ENCODE peak calls at places on chromosome 22, in seven cellular contexts. S is GM12864, C is A549, H is neuronal stem cell, M is brain microvascular endothelial cell, X is HL-60, I is amniotic stem cell. Z is an unnamed sample.
A peak's percentile ranks its signal among the peaks of the same experiment; 100 is the strongest.

GRCh38 chr22:23382796-23383195 is 197.3 kb downstream of the IGLL1 start:
- DNase-seq in S (no peak), C (no peak), I (no peak), X (no peak), H (no peak), M (no peak), Z (no peak)

GRCh38 chr22:17342361-17342760 is 26.9 kb upstream of the CECR2 start:
- DNase-seq in M (no peak), H (no peak), S (no peak), I (no peak), X (no peak), C (no peak), Z (no peak)

GRCh38 chr22:42316988-42317387 is 46.5 kb upstream of the TCF20 start:
- DNase-seq in I (no peak), S (no peak), M (no peak), C (no peak), X (no peak), H (no peak), Z (no peak)

GRCh38 chr22:42919199-42919598 is 62.1 kb upstream of the ARFGAP3 start:
- DNase-seq in I (no peak), X (no peak), S (no peak), H (no peak), M (no peak), C (peak; percentile 22), Z (no peak)

GRCh38 chr22:24391836-24392217 is 35.6 kb upstream of the ADORA2A start:
- DNase-seq in C (no peak), H (no peak), I (no peak), M (peak; percentile 72), S (no peak), X (no peak), Z (no peak)

GRCh38 chr22:26314656-26315055 is 114.4 kb upstream of the ASPHD2 start:
- DNase-seq in M (no peak), S (no peak), H (no peak), C (no peak), I (no peak), X (no peak), Z (no peak)

GRCh38 chr22:39408807-39409206 is 9.2 kb downstream of the TAB1 start:
- DNase-seq in I (no peak), S (no peak), H (no peak), M (no peak), C (no peak), X (no peak), Z (no peak)

GRCh38 chr22:20305894-20306645 is 13.8 kb downstream of the DGCR6L start:
- DNase-seq in X (no peak), M (no peak), S (no peak), I (no peak), C (no peak), H (no peak), Z (no peak)

GRCh38 chr22:49774499-49775151 is 53.0 kb downstream of the BRD1 start:
- DNase-seq in X (no peak), M (no peak), I (no peak), C (no peak), H (no peak), S (no peak), Z (no peak)

GRCh38 chr22:17596226-17596625 is 32.3 kb downstream of the ATP6V1E1 start:
- DNase-seq in M (no peak), C (no peak), X (no peak), H (no peak), S (no peak), I (no peak), Z (no peak)

GRCh38 chr22:19596680-19597398 is 72.6 kb upstream of the CLDN5 start:
- DNase-seq in I (no peak), S (no peak), C (no peak), X (no peak), H (no peak), M (no peak), Z (no peak)

GRCh38 chr22:17172172-17172833 is 13.2 kb upstream of the HDHD5 start:
- DNase-seq in M (no peak), C (no peak), X (no peak), H (no peak), I (no peak), S (no peak), Z (no peak)

Z was measured in substantia nigra.